ENCODE peak calls at places on chromosome 19, in nine cellular contexts. K is transverse colon, E is ovary, I is suprapubic skin, T is A549, R is GM12878, Y is K562, L is H1, F is stomach. U is an unnamed sample.

GRCh38 chr19:50728084-50728737 is 5.0 kb downstream of the CLEC11A start:
- DNase-seq in K (peak; percentile 42), E (peak; percentile 87), I (peak; percentile 81), T (no peak), R (no peak), Y (peak; percentile 99), L (peak; percentile 89), F (peak; percentile 43), U (peak; percentile 62)

GRCh38 chr19:45175663-45176345 is 2.2 kb downstream of the TRAPPC6A start:
- DNase-seq in K (no peak), E (no peak), I (no peak), T (no peak), R (no peak), Y (no peak), L (no peak), F (no peak), U (no peak)

GRCh38 chr19:16509141-16510061 is 13.2 kb downstream of the C19orf44 start:
- DNase-seq in K (no peak), E (no peak), I (no peak), T (no peak), R (no peak), Y (no peak), L (no peak), F (no peak), U (peak; percentile 68)

GRCh38 chr19:54388001-54388802 is 23.5 kb upstream of the LAIR1 start:
- DNase-seq in K (peak; percentile 27), E (no peak), I (no peak), T (no peak), R (no peak), Y (no peak), L (no peak), F (no peak), U (no peak)

GRCh38 chr19:41457241-41457640 is 14.3 kb downstream of the ERICH4 start:
- DNase-seq in K (no peak), E (no peak), I (no peak), T (no peak), R (peak; percentile 53), Y (no peak), L (no peak), F (no peak), U (no peak)

GRCh38 chr19:35134601-35135091 is at the start of gene LGI4:
- DNase-seq in K (no peak), E (no peak), I (no peak), T (no peak), R (no peak), Y (no peak), L (no peak), F (no peak), U (no peak)

GRCh38 chr19:36093146-36093662 is 17.7 kb upstream of the OVOL3 start:
- DNase-seq in K (no peak), E (no peak), I (no peak), T (no peak), R (peak; percentile 19), Y (no peak), L (no peak), F (no peak), U (no peak)

GRCh38 chr19:18322759-18323460 is at the start of gene LSM4:
- DNase-seq in K (peak; percentile 100), E (peak; percentile 99), I (peak; percentile 99), T (peak; percentile 94), R (peak; percentile 96), Y (peak; percentile 100), L (peak; percentile 95), F (peak; percentile 100), U (peak; percentile 96)

GRCh38 chr19:17073869-17074627 is 1.2 kb downstream of the HAUS8 start:
- DNase-seq in K (peak; percentile 42), E (no peak), I (no peak), T (no peak), R (no peak), Y (peak; percentile 74), L (no peak), F (no peak), U (no peak)

GRCh38 chr19:485583-486236 is 10.6 kb upstream of the MADCAM1 start:
- DNase-seq in K (no peak), E (peak; percentile 42), I (peak; percentile 90), T (no peak), R (no peak), Y (no peak), L (no peak), F (no peak), U (peak; percentile 29)

GRCh38 chr19:1089891-1090290 is 5.3 kb downstream of the POLR2E start:
- DNase-seq in K (no peak), E (no peak), I (no peak), T (no peak), R (no peak), Y (no peak), L (no peak), F (no peak), U (no peak)

GRCh38 chr19:588758-589692 is 656 bp upstream of the HCN2 start:
- DNase-seq in K (no peak), E (no peak), I (no peak), T (no peak), R (no peak), Y (peak; percentile 52), L (no peak), F (no peak), U (no peak)

GRCh38 chr19:55461974-55462628 is 659 bp upstream of the ISOC2 start:
- DNase-seq in K (no peak), E (no peak), I (no peak), T (no peak), R (no peak), Y (peak; percentile 77), L (no peak), F (no peak), U (no peak)

GRCh38 chr19:37304190-37304883 is 66.6 kb upstream of the ZNF527 start:
- DNase-seq in K (peak; percentile 35), E (peak; percentile 57), I (no peak), T (no peak), R (no peak), Y (peak; percentile 6), L (no peak), F (no peak), U (no peak)

GRCh38 chr19:994516-994915 is 5.7 kb upstream of the GRIN3B start:
- DNase-seq in K (no peak), E (no peak), I (no peak), T (no peak), R (no peak), Y (no peak), L (no peak), F (no peak), U (no peak)

GRCh38 chr19:18603255-18603957 is 3.2 kb downstream of the CRLF1 start:
- DNase-seq in K (no peak), E (no peak), I (no peak), T (no peak), R (no peak), Y (peak; percentile 60), L (no peak), F (no peak), U (no peak)

GRCh38 chr19:4542896-4543351 is 3.1 kb upstream of the LRG1 start:
- DNase-seq in K (no peak), E (no peak), I (no peak), T (no peak), R (no peak), Y (no peak), L (no peak), F (no peak), U (no peak)

GRCh38 chr19:33268162-33268991 is 34.0 kb downstream of the CEBPA start:
- DNase-seq in K (no peak), E (no peak), I (no peak), T (no peak), R (no peak), Y (no peak), L (no peak), F (no peak), U (no peak)

GRCh38 chr19:18657590-18658365 is 20.9 kb downstream of the KLHL26 start:
- DNase-seq in K (no peak), E (peak; percentile 83), I (no peak), T (no peak), R (no peak), Y (peak; percentile 42), L (no peak), F (no peak), U (peak; percentile 56)

GRCh38 chr19:14116525-14116917 is 1.0 kb downstream of the PRKACA start:
- DNase-seq in K (no peak), E (no peak), I (no peak), T (no peak), R (no peak), Y (no peak), L (no peak), F (no peak), U (no peak)
- H3K4me1 ChIP-seq in K (peaks cover 54% of the 10 kb centered on the region), E (peaks cover 30% of the 10 kb centered on the region), I (peaks cover 71% of the 10 kb centered on the region), T (peaks cover 31% of the 10 kb centered on the region), R (peaks cover 16% of the 10 kb centered on the region), Y (peaks cover 47% of the 10 kb centered on the region), L (peaks cover 25% of the 10 kb centered on the region), F (peaks cover 76% of the 10 kb centered on the region), U (peaks cover 80% of the 10 kb centered on the region)

DNA sequence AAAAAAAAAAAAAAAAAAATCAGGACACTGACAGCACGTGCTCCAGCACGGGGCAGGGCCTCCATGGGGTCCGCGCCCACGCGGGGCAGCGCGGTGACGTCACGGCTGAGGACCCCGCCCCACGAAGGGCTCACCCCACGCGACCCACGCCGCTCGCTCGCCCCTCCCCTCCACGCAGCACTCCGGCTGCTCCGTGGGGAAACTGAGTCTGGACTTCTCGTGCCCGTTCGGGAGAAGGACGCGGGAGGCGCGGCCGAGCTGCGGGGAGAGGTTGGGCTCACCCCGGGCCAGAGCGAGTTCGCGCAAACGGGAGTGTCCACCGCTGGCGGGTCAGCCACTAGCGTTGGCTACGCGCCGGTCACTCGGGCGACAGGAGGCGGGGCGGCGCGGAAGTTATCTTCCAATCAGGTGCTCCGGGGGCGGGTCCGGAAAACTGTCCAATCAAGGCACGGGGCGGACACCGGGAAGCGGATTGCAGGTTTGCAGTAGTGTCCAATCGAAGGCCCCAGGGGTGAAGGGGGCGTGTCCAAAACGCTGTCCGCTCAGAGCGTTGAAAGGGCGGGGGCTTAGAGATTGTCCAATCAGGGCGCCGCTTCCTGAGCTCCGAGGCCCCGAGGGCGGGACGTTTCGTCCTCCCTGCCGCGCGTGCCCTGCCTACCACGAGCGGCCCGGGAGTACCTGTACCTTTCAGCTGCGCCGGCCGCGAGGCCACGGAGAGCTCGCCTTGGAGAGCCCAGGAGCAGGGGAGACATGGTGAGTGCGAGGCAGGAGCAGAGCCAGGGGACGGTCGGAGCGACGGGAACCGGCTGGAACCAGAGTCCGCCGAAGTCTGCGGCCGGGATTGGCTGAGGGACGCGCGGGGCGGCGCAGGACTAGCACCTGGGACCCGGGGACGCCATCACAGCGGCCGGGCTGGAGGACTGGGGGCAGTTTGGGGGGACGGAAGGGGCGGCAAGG is at the start of gene ZNF57:
- DNase-seq in K (peak; percentile 100), E (peak; percentile 99), I (peak; percentile 100), T (peak; percentile 93), R (peak; percentile 92), Y (peak; percentile 99), L (peak; percentile 94), F (peak; percentile 100), U (peak; percentile 100)
- TF ChIP-seq POLR2A in K (peak; percentile 94), E (no peak), I (no peak), T (peak; percentile 34), R (peak; percentile 82), Y (peak; percentile 70), L (no peak), F (no peak), U (no peak)

GRCh38 chr19:47490031-47490430 is 6.0 kb upstream of the KPTN start:
- DNase-seq in K (no peak), E (no peak), I (no peak), T (no peak), R (no peak), Y (no peak), L (no peak), F (no peak), U (no peak)
- TF ChIP-seq EP300 in K (no peak), E (no peak), I (no peak), T (no peak), R (no peak), Y (no peak), L (no peak), F (no peak), U (no peak)

GRCh38 chr19:12784871-12785430 is 6.3 kb upstream of the JUNB start:
- DNase-seq in K (no peak), E (no peak), I (peak; percentile 66), T (no peak), R (no peak), Y (no peak), L (no peak), F (no peak), U (no peak)
- H3K4me1 ChIP-seq in K (peaks cover 69% of the 10 kb centered on the region), E (peaks cover 16% of the 10 kb centered on the region), I (peaks cover 83% of the 10 kb centered on the region), T (peaks cover 75% of the 10 kb centered on the region), R (peaks cover 68% of the 10 kb centered on the region), Y (peaks cover 67% of the 10 kb centered on the region), L (peaks cover 20% of the 10 kb centered on the region), F (peaks cover 79% of the 10 kb centered on the region), U (no peaks in the 10 kb centered on the region)

U was measured in tibial nerve.